ENCODE peak calls at places on chromosome 21, in four cellular contexts. One of them, this sample, is unnamed.

GRCh38 chr21:45473496-45474322 is 68.5 kb downstream of the SLC19A1 start:
- ATAC-seq in activated naive CD8-positive, alpha-beta T cell treated with anti-CD3 and anti-CD28 coated beads, Interleukin-2, amount 10 ng/mL, durations not matched to agents 7 days and 5 days: no peak
- ATAC-seq in esophagus mucosa: no peak
- ATAC-seq in omental fat pad: no peak
- ATAC-seq in this sample: no peak

GRCh38 chr21:42097860-42098259 is 26.7 kb downstream of the UMODL1 start:
- ATAC-seq in activated naive CD8-positive, alpha-beta T cell treated with anti-CD3 and anti-CD28 coated beads, Interleukin-2, amount 10 ng/mL, durations not matched to agents 7 days and 5 days: no peak
- ATAC-seq in omental fat pad: peak
- ATAC-seq in esophagus mucosa: peak
- ATAC-seq in this sample: peak

GRCh38 chr21:26939532-26940181 is 27.2 kb downstream of the ADAMTS5 start:
- ATAC-seq in omental fat pad: peak
- ATAC-seq in esophagus mucosa: no peak
- ATAC-seq in activated naive CD8-positive, alpha-beta T cell treated with anti-CD3 and anti-CD28 coated beads, Interleukin-2, amount 10 ng/mL, durations not matched to agents 7 days and 5 days: no peak
- ATAC-seq in this sample: no peak

GRCh38 chr21:41186763-41187536 is 19.0 kb downstream of the BACE2 start:
- ATAC-seq in activated naive CD8-positive, alpha-beta T cell treated with anti-CD3 and anti-CD28 coated beads, Interleukin-2, amount 10 ng/mL, durations not matched to agents 7 days and 5 days: no peak
- ATAC-seq in omental fat pad: no peak
- ATAC-seq in esophagus mucosa: peak
- ATAC-seq in this sample: no peak

GRCh38 chr21:30044447-30045064 is 104.8 kb upstream of the GRIK1 start:
- ATAC-seq in activated naive CD8-positive, alpha-beta T cell treated with anti-CD3 and anti-CD28 coated beads, Interleukin-2, amount 10 ng/mL, durations not matched to agents 7 days and 5 days: no peak
- ATAC-seq in omental fat pad: no peak
- ATAC-seq in esophagus mucosa: no peak
- ATAC-seq in this sample: no peak

GRCh38 chr21:42352433-42353095 is 1.8 kb upstream of the TFF2 start:
- ATAC-seq in esophagus mucosa: no peak
- ATAC-seq in activated naive CD8-positive, alpha-beta T cell treated with anti-CD3 and anti-CD28 coated beads, Interleukin-2, amount 10 ng/mL, durations not matched to agents 7 days and 5 days: no peak
- ATAC-seq in omental fat pad: no peak
- ATAC-seq in this sample: no peak

GRCh38 chr21:44764319-44765230 is 37.0 kb downstream of the UBE2G2 start:
- ATAC-seq in esophagus mucosa: peak
- ATAC-seq in activated naive CD8-positive, alpha-beta T cell treated with anti-CD3 and anti-CD28 coated beads, Interleukin-2, amount 10 ng/mL, durations not matched to agents 7 days and 5 days: no peak
- ATAC-seq in omental fat pad: no peak
- ATAC-seq in this sample: no peak

GRCh38 chr21:31798842-31799691 is 67.1 kb upstream of the SCAF4 start:
- ATAC-seq in esophagus mucosa: peak
- ATAC-seq in activated naive CD8-positive, alpha-beta T cell treated with anti-CD3 and anti-CD28 coated beads, Interleukin-2, amount 10 ng/mL, durations not matched to agents 7 days and 5 days: no peak
- ATAC-seq in omental fat pad: no peak
- ATAC-seq in this sample: no peak

GRCh38 chr21:9839011-9839661 is 682.2 kb upstream of the TPTE start:
- ATAC-seq in esophagus mucosa: peak
- ATAC-seq in omental fat pad: peak
- ATAC-seq in activated naive CD8-positive, alpha-beta T cell treated with anti-CD3 and anti-CD28 coated beads, Interleukin-2, amount 10 ng/mL, durations not matched to agents 7 days and 5 days: no peak
- ATAC-seq in this sample: peak

GRCh38 chr21:41711416-41712023 is 55.3 kb downstream of the RIPK4 start:
- ATAC-seq in esophagus mucosa: no peak
- ATAC-seq in activated naive CD8-positive, alpha-beta T cell treated with anti-CD3 and anti-CD28 coated beads, Interleukin-2, amount 10 ng/mL, durations not matched to agents 7 days and 5 days: no peak
- ATAC-seq in omental fat pad: no peak
- ATAC-seq in this sample: no peak

GRCh38 chr21:41671859-41672542 is 94.9 kb downstream of the RIPK4 start:
- ATAC-seq in activated naive CD8-positive, alpha-beta T cell treated with anti-CD3 and anti-CD28 coated beads, Interleukin-2, amount 10 ng/mL, durations not matched to agents 7 days and 5 days: peak
- ATAC-seq in esophagus mucosa: no peak
- ATAC-seq in omental fat pad: no peak
- ATAC-seq in this sample: no peak

GRCh38 chr21:41373769-41374168 is 11.9 kb downstream of the MX2 start:
- ATAC-seq in omental fat pad: no peak
- ATAC-seq in esophagus mucosa: no peak
- ATAC-seq in activated naive CD8-positive, alpha-beta T cell treated with anti-CD3 and anti-CD28 coated beads, Interleukin-2, amount 10 ng/mL, durations not matched to agents 7 days and 5 days: no peak
- ATAC-seq in this sample: no peak

GRCh38 chr21:14942801-14943490 is 121.9 kb downstream of the NRIP1 start:
- ATAC-seq in omental fat pad: no peak
- ATAC-seq in esophagus mucosa: no peak
- ATAC-seq in activated naive CD8-positive, alpha-beta T cell treated with anti-CD3 and anti-CD28 coated beads, Interleukin-2, amount 10 ng/mL, durations not matched to agents 7 days and 5 days: no peak
- ATAC-seq in this sample: no peak

GRCh38 chr21:35234725-35235124 is 185.6 kb upstream of the RUNX1 start:
- ATAC-seq in esophagus mucosa: no peak
- ATAC-seq in omental fat pad: no peak
- ATAC-seq in activated naive CD8-positive, alpha-beta T cell treated with anti-CD3 and anti-CD28 coated beads, Interleukin-2, amount 10 ng/mL, durations not matched to agents 7 days and 5 days: no peak
- ATAC-seq in this sample: peak

GRCh38 chr21:34935452-34935851 is 113.7 kb downstream of the RUNX1 start:
- ATAC-seq in esophagus mucosa: no peak
- ATAC-seq in omental fat pad: no peak
- ATAC-seq in activated naive CD8-positive, alpha-beta T cell treated with anti-CD3 and anti-CD28 coated beads, Interleukin-2, amount 10 ng/mL, durations not matched to agents 7 days and 5 days: no peak
- ATAC-seq in this sample: peak

GRCh38 chr21:38312822-38313221 is 56.0 kb downstream of the KCNJ15 start:
- ATAC-seq in omental fat pad: no peak
- ATAC-seq in activated naive CD8-positive, alpha-beta T cell treated with anti-CD3 and anti-CD28 coated beads, Interleukin-2, amount 10 ng/mL, durations not matched to agents 7 days and 5 days: no peak
- ATAC-seq in esophagus mucosa: no peak
- ATAC-seq in this sample: no peak

GRCh38 chr21:33402011-33402979 is 918 bp upstream of the IFNGR2 start:
- ATAC-seq in omental fat pad: peak
- ATAC-seq in activated naive CD8-positive, alpha-beta T cell treated with anti-CD3 and anti-CD28 coated beads, Interleukin-2, amount 10 ng/mL, durations not matched to agents 7 days and 5 days: no peak
- ATAC-seq in esophagus mucosa: peak
- ATAC-seq in this sample: peak

GRCh38 chr21:29238967-29239289 is 59.8 kb upstream of the BACH1 start:
- ATAC-seq in esophagus mucosa: no peak
- ATAC-seq in activated naive CD8-positive, alpha-beta T cell treated with anti-CD3 and anti-CD28 coated beads, Interleukin-2, amount 10 ng/mL, durations not matched to agents 7 days and 5 days: no peak
- ATAC-seq in omental fat pad: no peak
- ATAC-seq in this sample: no peak

GRCh38 chr21:34836103-34836932 is 167.5 kb downstream of the CLIC6 start:
- ATAC-seq in activated naive CD8-positive, alpha-beta T cell treated with anti-CD3 and anti-CD28 coated beads, Interleukin-2, amount 10 ng/mL, durations not matched to agents 7 days and 5 days: no peak
- ATAC-seq in omental fat pad: peak
- ATAC-seq in esophagus mucosa: peak
- ATAC-seq in this sample: no peak

GRCh38 chr21:17492415-17493168 is 20.3 kb upstream of the CXADR start:
- ATAC-seq in omental fat pad: no peak
- ATAC-seq in esophagus mucosa: peak
- ATAC-seq in activated naive CD8-positive, alpha-beta T cell treated with anti-CD3 and anti-CD28 coated beads, Interleukin-2, amount 10 ng/mL, durations not matched to agents 7 days and 5 days: no peak
- ATAC-seq in this sample: no peak

GRCh38 chr21:45330075-45330781 is 42.5 kb upstream of the POFUT2 start:
- ATAC-seq in esophagus mucosa: no peak
- ATAC-seq in activated naive CD8-positive, alpha-beta T cell treated with anti-CD3 and anti-CD28 coated beads, Interleukin-2, amount 10 ng/mL, durations not matched to agents 7 days and 5 days: no peak
- ATAC-seq in omental fat pad: peak
- ATAC-seq in this sample: no peak

GRCh38 chr21:9774347-9774746 is 747.0 kb upstream of the TPTE start:
- ATAC-seq in activated naive CD8-positive, alpha-beta T cell treated with anti-CD3 and anti-CD28 coated beads, Interleukin-2, amount 10 ng/mL, durations not matched to agents 7 days and 5 days: no peak
- ATAC-seq in omental fat pad: no peak
- ATAC-seq in esophagus mucosa: no peak
- ATAC-seq in this sample: no peak

GRCh38 chr21:34284613-34285160 is 79.1 kb upstream of the KCNE2 start:
- ATAC-seq in activated naive CD8-positive, alpha-beta T cell treated with anti-CD3 and anti-CD28 coated beads, Interleukin-2, amount 10 ng/mL, durations not matched to agents 7 days and 5 days: no peak
- ATAC-seq in esophagus mucosa: no peak
- ATAC-seq in omental fat pad: no peak
- ATAC-seq in this sample: no peak

GRCh38 chr21:45340515-45340914 is 52.8 kb upstream of the POFUT2 start:
- ATAC-seq in activated naive CD8-positive, alpha-beta T cell treated with anti-CD3 and anti-CD28 coated beads, Interleukin-2, amount 10 ng/mL, durations not matched to agents 7 days and 5 days: no peak
- ATAC-seq in omental fat pad: no peak
- ATAC-seq in esophagus mucosa: no peak
- ATAC-seq in this sample: no peak

GRCh38 chr21:34913786-34914185 is 135.3 kb downstream of the RUNX1 start:
- ATAC-seq in activated naive CD8-positive, alpha-beta T cell treated with anti-CD3 and anti-CD28 coated beads, Interleukin-2, amount 10 ng/mL, durations not matched to agents 7 days and 5 days: no peak
- ATAC-seq in esophagus mucosa: no peak
- ATAC-seq in omental fat pad: no peak
- ATAC-seq in this sample: no peak

GRCh38 chr21:43667191-43667904 is 8.0 kb downstream of the RRP1B start:
- ATAC-seq in omental fat pad: no peak
- ATAC-seq in esophagus mucosa: peak
- ATAC-seq in activated naive CD8-positive, alpha-beta T cell treated with anti-CD3 and anti-CD28 coated beads, Interleukin-2, amount 10 ng/mL, durations not matched to agents 7 days and 5 days: no peak
- ATAC-seq in this sample: peak

GRCh38 chr21:43262427-43262826 is 93.6 kb downstream of the CRYAA start:
- ATAC-seq in omental fat pad: peak
- ATAC-seq in esophagus mucosa: peak
- ATAC-seq in activated naive CD8-positive, alpha-beta T cell treated with anti-CD3 and anti-CD28 coated beads, Interleukin-2, amount 10 ng/mL, durations not matched to agents 7 days and 5 days: peak
- ATAC-seq in this sample: peak

GRCh38 chr21:34177919-34178567 is 104.7 kb downstream of the MRPS6 start:
- ATAC-seq in esophagus mucosa: no peak
- ATAC-seq in activated naive CD8-positive, alpha-beta T cell treated with anti-CD3 and anti-CD28 coated beads, Interleukin-2, amount 10 ng/mL, durations not matched to agents 7 days and 5 days: no peak
- ATAC-seq in omental fat pad: no peak
- ATAC-seq in this sample: no peak

GRCh38 chr21:44306926-44307687 is 7.3 kb downstream of the PFKL start:
- ATAC-seq in esophagus mucosa: no peak
- ATAC-seq in omental fat pad: no peak
- ATAC-seq in activated naive CD8-positive, alpha-beta T cell treated with anti-CD3 and anti-CD28 coated beads, Interleukin-2, amount 10 ng/mL, durations not matched to agents 7 days and 5 days: no peak
- ATAC-seq in this sample: no peak

GRCh38 chr21:41966872-41967621 is 13.2 kb upstream of the C2CD2 start:
- ATAC-seq in esophagus mucosa: no peak
- ATAC-seq in activated naive CD8-positive, alpha-beta T cell treated with anti-CD3 and anti-CD28 coated beads, Interleukin-2, amount 10 ng/mL, durations not matched to agents 7 days and 5 days: no peak
- ATAC-seq in omental fat pad: no peak
- ATAC-seq in this sample: no peak

GRCh38 chr21:42461881-42462877 is 33.8 kb downstream of the RSPH1 start:
- ATAC-seq in omental fat pad: no peak
- ATAC-seq in esophagus mucosa: peak
- ATAC-seq in activated naive CD8-positive, alpha-beta T cell treated with anti-CD3 and anti-CD28 coated beads, Interleukin-2, amount 10 ng/mL, durations not matched to agents 7 days and 5 days: no peak
- ATAC-seq in this sample: no peak

This sample was measured in stimulated activated memory B cell treated with anti-CD40 and anti-IgM and Interleukin-4, amounts not matched to agents 10 μg/mL and 1 μg/mL and 100 μg/mL, for 72 hours.